ENCODE peak calls at places on chromosomes 11 and 22, in seven cellular contexts. S, G, D, T, Y, C and R are unnamed samples.

GRCh38 chr11:12457030-12457600 is 79.7 kb downstream of the PARVA start:
- DNase-seq in S (no peak), G (no peak), D (no peak), T (no peak), Y (no peak), C (peak), R (no peak)

GRCh38 chr11:75565916-75566762 is 4.1 kb downstream of the SERPINH1 start:
- DNase-seq in S (no peak), G (no peak), D (no peak), T (no peak), Y (no peak), C (no peak), R (no peak)

GRCh38 chr22:23180893-23181762 is 819 bp downstream of the BCR start:
- DNase-seq in S (peak), G (no peak), D (no peak), T (peak), Y (no peak), C (peak), R (no peak)

GRCh38 chr11:34308821-34309585 is 48.8 kb downstream of the ABTB2 start:
- DNase-seq in S (no peak), G (no peak), D (no peak), T (no peak), Y (no peak), C (no peak), R (no peak)

GRCh38 chr11:43919852-43920597 is 22.4 kb upstream of the C11orf96 start:
- DNase-seq in S (no peak), G (no peak), D (no peak), T (no peak), Y (no peak), C (no peak), R (no peak)

GRCh38 chr11:107619926-107620325 is 29.0 kb downstream of the ELMOD1 start:
- DNase-seq in S (no peak), G (no peak), D (no peak), T (no peak), Y (no peak), C (no peak), R (no peak)

GRCh38 chr11:111429066-111429506 is 50.0 kb upstream of the POU2AF1 start:
- DNase-seq in S (peak), G (no peak), D (peak), T (peak), Y (peak), C (peak), R (peak)

GRCh38 chr11:128632151-128632791 is 44.9 kb upstream of the ETS1 start:
- DNase-seq in S (no peak), G (peak), D (peak), T (no peak), Y (peak), C (peak), R (peak)

GRCh38 chr11:11313426-11313825 is 39.6 kb downstream of the CSNK2A3 start:
- DNase-seq in S (no peak), G (no peak), D (no peak), T (no peak), Y (no peak), C (no peak), R (no peak)

GRCh38 chr11:94844031-94844430 is 75.9 kb downstream of the AMOTL1 start:
- DNase-seq in S (no peak), G (no peak), D (no peak), T (no peak), Y (no peak), C (no peak), R (no peak)

GRCh38 chr22:43953988-43954771 is 1.1 kb upstream of the SAMM50 start:
- DNase-seq in S (no peak), G (no peak), D (no peak), T (no peak), Y (no peak), C (no peak), R (no peak)

GRCh38 chr11:46050065-46050464 is 71.2 kb downstream of the PHF21A start:
- DNase-seq in S (no peak), G (no peak), D (no peak), T (no peak), Y (no peak), C (peak), R (no peak)

GRCh38 chr11:130449246-130449990 is 973 bp downstream of the ADAMTS15 start:
- DNase-seq in S (no peak), G (no peak), D (no peak), T (no peak), Y (peak), C (peak), R (no peak)

GRCh38 chr11:120890921-120891320 is 133.0 kb upstream of the TBCEL start:
- DNase-seq in S (no peak), G (peak), D (no peak), T (no peak), Y (no peak), C (no peak), R (no peak)

GRCh38 chr11:77106321-77106720 is 3.7 kb downstream of the OMP start:
- DNase-seq in S (no peak), G (no peak), D (no peak), T (no peak), Y (no peak), C (no peak), R (no peak)

GRCh38 chr22:31584804-31585160 is 77.2 kb downstream of the PISD start:
- DNase-seq in S (no peak), G (no peak), D (no peak), T (no peak), Y (no peak), C (no peak), R (no peak)